ENCODE peak calls at places on chromosome 19, in four cellular contexts. T is fibroblast of the aortic adventitia, E is stomach, Y is tibial artery. Q is an unnamed sample.

GRCh38 chr19:1481224-1481892 is 2.3 kb upstream of the C19orf25 start:
- DNase-seq in T (no peak), E (no peak), Y (no peak), Q (peak)

GRCh38 chr19:53868892-53869804 is 1.5 kb downstream of the MYADM start:
- DNase-seq in T (peak), Y (peak), E (peak), Q (peak)

GRCh38 chr19:49983645-49984229 is 22.8 kb upstream of the SIGLEC11 start:
- DNase-seq in Y (peak), E (peak), T (peak), Q (peak)

GRCh38 chr19:40229484-40229883 is 3.0 kb upstream of the CCNP start:
- DNase-seq in E (no peak), T (peak), Y (no peak), Q (no peak)

GRCh38 chr19:35518313-35518712 is 4.9 kb upstream of the DMKN start:
- DNase-seq in E (no peak), T (peak), Y (no peak), Q (no peak)

GRCh38 chr19:2636897-2637683 is 65.4 kb downstream of the GNG7 start:
- DNase-seq in Y (no peak), E (peak), T (peak), Q (peak)

GRCh38 chr19:24052811-24053210 is 34.2 kb upstream of the ZNF254 start:
- DNase-seq in E (no peak), Y (no peak), T (no peak), Q (no peak)

GRCh38 chr19:46478356-46478986 is 7.1 kb upstream of the PNMA8A start:
- DNase-seq in E (no peak), Y (no peak), T (peak), Q (no peak)

GRCh38 chr19:55467236-55468053 is 2.9 kb upstream of the C19orf85 start:
- DNase-seq in E (peak), Y (peak), T (peak), Q (peak)

GRCh38 chr19:5926641-5927438 is 12.8 kb downstream of the CAPS start:
- DNase-seq in T (peak), Y (peak), E (no peak), Q (no peak)

GRCh38 chr19:55383789-55384575 is at the start of gene TMEM238:
- DNase-seq in Y (no peak), E (peak), T (peak), Q (peak)

GRCh38 chr19:3285647-3286176 is 61.3 kb downstream of the CELF5 start:
- DNase-seq in E (no peak), Y (no peak), T (no peak), Q (peak)

GRCh38 chr19:58350001-58350801 is 3.1 kb downstream of the A1BG start:
- DNase-seq in T (peak), Y (no peak), E (no peak), Q (no peak)

GRCh38 chr19:10087296-10088061 is 1.4 kb downstream of the SHFL start:
- DNase-seq in T (no peak), E (no peak), Y (no peak), Q (no peak)

GRCh38 chr19:6528544-6529121 is 2.2 kb upstream of the TNFSF9 start:
- DNase-seq in T (peak), Y (peak), E (no peak), Q (no peak)

GRCh38 chr19:53132231-53132991 is at the start of gene ZNF415:
- DNase-seq in T (peak), Y (peak), E (peak), Q (peak)

GRCh38 chr19:51293571-51294210 is 17.8 kb upstream of the IGLON5 start:
- DNase-seq in E (no peak), T (no peak), Y (no peak), Q (no peak)

GRCh38 chr19:53076984-53077383 is 26.2 kb downstream of the ZNF160 start:
- DNase-seq in Y (no peak), E (no peak), T (peak), Q (no peak)

GRCh38 chr19:33208371-33208770 is 14.2 kb downstream of the LRP3 start:
- DNase-seq in T (no peak), Y (no peak), E (no peak), Q (no peak)

GRCh38 chr19:8575467-8575997 is 1.7 kb downstream of the MYO1F start:
- DNase-seq in Y (no peak), T (peak), E (no peak), Q (no peak)

GRCh38 chr19:58586131-58586765 is 13.1 kb upstream of the MZF1 start:
- DNase-seq in E (no peak), T (no peak), Y (no peak), Q (no peak)

GRCh38 chr19:35004517-35005255 is 4.6 kb downstream of the GRAMD1A start:
- DNase-seq in Y (no peak), T (no peak), E (no peak), Q (no peak)

GRCh38 chr19:50377051-50377441 is 789 bp downstream of the NR1H2 start:
- DNase-seq in T (no peak), Y (no peak), E (peak), Q (peak)

GRCh38 chr19:35307990-35308389 is 16.0 kb downstream of the MAG start:
- DNase-seq in E (no peak), Y (no peak), T (no peak), Q (no peak)

GRCh38 chr19:45171211-45171623 is 6.8 kb downstream of the TRAPPC6A start:
- DNase-seq in T (no peak), E (no peak), Y (no peak), Q (no peak)

GRCh38 chr19:46951236-46951986 is 68.2 kb upstream of the NPAS1 start:
- DNase-seq in T (peak), Y (no peak), E (no peak), Q (no peak)

GRCh38 chr19:7627166-7627565 is 2.2 kb downstream of the XAB2 start:
- DNase-seq in E (no peak), Y (no peak), T (no peak), Q (no peak)

GRCh38 chr19:27986299-27986698 is 1226.7 kb downstream of the UQCRFS1 start:
- DNase-seq in Y (no peak), T (no peak), E (no peak), Q (no peak)

GRCh38 chr19:4456843-4457653 is 546 bp downstream of the UBXN6 start:
- DNase-seq in E (peak), Y (no peak), T (peak), Q (peak)

GRCh38 chr19:47447470-47448359 is 24.0 kb downstream of the SLC8A2 start:
- DNase-seq in E (peak), Y (no peak), T (peak), Q (no peak)

GRCh38 chr19:29084266-29084665 is 128.7 kb downstream of the UQCRFS1 start:
- DNase-seq in Y (no peak), E (no peak), T (peak), Q (no peak)

GRCh38 chr19:29086646-29087045 is 126.3 kb downstream of the UQCRFS1 start:
- DNase-seq in E (no peak), Y (no peak), T (no peak), Q (no peak)

DNA sequence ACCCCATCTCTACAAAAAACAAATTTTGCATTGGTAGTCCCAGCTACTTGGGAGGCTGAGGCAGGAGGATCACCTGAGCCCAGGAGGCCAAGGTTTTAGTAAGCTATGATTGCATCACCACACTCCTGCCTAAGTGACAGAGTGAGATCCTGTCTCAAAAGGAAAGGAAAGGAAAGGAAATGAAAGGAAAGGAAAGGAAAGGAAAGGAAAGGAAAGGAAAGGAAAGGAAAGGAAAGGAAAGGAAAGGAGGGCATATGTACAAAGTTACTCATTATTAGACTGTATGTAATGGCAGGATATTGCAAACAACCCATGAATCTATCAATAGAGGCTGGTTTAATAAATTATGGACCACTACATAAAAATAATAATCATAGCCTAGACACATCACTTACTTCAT is 40.8 kb upstream of the CACNA1A start:
- DNase-seq in E (no peak), Y (no peak), T (no peak), Q (no peak)
- TF ChIP-seq CTCF in E (no peak), Y (no peak), T (no peak), Q (no peak)

GRCh38 chr19:36973844-36974195 is 57.7 kb downstream of the ZNF568 start:
- DNase-seq in Y (no peak), E (no peak), T (no peak), Q (peak)

GRCh38 chr19:36972594-36972993 is 56.5 kb downstream of the ZNF568 start:
- DNase-seq in E (no peak), T (no peak), Y (no peak), Q (no peak)

DNA sequence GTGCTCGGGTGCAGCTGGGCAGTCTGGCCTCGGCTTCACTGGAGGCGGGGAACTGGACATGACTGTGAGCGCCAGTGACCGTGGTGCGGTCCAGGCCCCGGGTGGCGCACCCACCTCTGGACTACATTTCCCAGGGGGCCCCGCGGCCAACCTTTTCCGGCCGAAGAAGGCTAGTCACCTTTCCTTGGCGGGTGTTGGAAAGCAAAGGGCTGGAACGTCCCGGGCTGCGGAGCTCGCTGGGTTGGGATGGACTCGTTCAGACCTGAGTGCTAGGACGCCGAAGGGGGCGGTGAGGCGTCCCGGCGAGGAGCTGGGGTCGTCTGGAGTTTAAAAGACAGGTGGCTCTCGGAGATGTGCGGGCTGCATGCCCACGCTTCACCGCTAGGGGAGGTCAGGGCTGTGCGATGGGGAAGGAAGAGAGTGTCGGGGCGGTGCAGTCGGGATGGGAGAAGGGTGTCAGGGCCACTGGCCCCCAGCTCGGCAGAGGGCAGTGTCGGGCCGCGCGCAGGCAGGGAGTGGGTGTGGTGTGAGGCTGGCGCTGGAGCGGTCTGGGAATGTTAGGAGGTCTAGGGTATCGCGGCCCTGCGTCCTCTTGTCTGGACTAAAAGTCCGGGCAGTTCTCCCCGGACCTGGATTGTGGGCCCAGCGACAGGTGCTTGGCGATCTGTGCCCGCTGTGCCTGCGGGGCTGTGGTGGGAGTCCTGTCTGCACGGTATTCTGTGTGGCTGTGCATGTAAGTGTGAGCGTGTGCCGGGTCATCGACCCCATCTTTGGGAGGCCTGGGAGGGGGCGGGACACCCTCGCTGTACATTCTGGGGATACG is 57.1 kb downstream of the ZNF568 start:
- DNase-seq in E (peak), Y (peak), T (peak), Q (peak)
- TF ChIP-seq CTCF in E (peak), Y (peak), T (peak), Q (peak)

DNA sequence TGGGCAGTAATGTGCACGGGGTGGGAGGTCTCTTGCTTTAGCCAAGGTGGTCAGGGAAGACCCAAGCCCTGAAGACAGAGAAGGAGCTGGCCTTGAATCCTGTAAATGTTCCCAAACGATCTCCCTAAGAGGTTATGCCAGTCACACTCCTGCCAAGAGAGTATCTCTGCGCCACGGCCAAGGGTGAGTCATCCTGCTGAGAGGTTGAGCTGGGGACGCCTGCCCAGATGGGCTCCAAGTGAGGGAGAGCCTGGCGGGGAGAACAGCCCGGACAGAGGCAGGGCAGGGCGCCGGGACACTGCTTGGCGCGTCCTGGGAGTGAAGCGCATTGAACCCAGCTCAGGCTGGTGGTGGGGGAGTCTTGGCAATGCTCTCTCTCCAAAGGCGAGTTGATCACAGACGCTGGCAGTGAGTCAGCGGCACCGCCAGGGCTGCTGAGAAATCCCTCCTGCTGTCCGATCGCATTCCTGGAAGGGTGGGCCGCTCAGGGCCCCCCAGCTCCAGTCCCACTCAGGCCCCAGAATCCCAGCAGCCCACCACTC is 16.4 kb downstream of the SULT2B1 start:
- DNase-seq in E (peak), Y (peak), T (peak), Q (no peak)
- TF ChIP-seq CTCF in E (no peak), Y (no peak), T (no peak), Q (no peak)

GRCh38 chr19:42360787-42361544 is 29.1 kb downstream of the CNFN start:
- DNase-seq in T (peak), E (no peak), Y (no peak), Q (no peak)
- TF ChIP-seq CTCF in T (no peak), E (no peak), Y (no peak), Q (no peak)

DNA sequence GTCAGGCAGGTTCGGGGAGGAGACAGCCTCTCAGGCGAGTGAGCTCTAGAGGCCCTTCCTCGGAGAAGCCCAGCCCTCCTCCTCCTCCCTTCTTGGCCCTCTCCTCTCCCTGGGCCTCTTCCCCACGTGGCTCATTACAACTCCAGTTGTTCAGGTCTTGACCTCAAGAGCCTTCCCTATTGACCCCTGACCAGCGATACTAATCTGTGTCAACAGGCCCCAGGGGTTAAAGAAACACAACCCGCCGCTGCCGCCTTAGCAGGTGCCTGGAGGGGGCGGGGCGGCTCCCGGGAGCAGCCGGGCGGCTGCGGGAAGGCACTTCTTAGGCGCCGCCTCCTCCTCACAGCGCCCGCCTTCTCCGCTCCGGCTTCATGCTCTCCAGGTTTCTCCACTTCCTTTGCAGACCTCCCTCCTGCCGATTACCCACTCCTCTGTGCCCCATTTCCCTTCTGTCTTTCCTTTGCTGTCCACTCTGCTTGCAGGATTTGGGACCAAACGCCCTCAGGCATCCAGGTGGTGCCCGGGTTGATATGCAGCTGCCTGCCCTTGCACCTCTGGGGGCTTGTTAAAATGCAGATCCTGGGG is 51.0 kb downstream of the LYL1 start:
- DNase-seq in Y (no peak), T (no peak), E (peak), Q (no peak)
- TF ChIP-seq CTCF in Y (no peak), T (no peak), E (no peak), Q (no peak)

GRCh38 chr19:41428481-41428859 is 1.3 kb upstream of the B3GNT8 start:
- DNase-seq in E (no peak), Y (no peak), T (no peak), Q (no peak)

GRCh38 chr19:41433171-41433570 is 6.0 kb upstream of the B3GNT8 start:
- DNase-seq in T (no peak), E (no peak), Y (no peak), Q (no peak)

GRCh38 chr19:41434450-41434849 is 5.3 kb downstream of the DMAC2 start:
- DNase-seq in Y (no peak), E (no peak), T (no peak), Q (no peak)

GRCh38 chr19:41430907-41431306 is 3.7 kb upstream of the B3GNT8 start:
- DNase-seq in Y (no peak), E (no peak), T (no peak), Q (no peak)

DNA sequence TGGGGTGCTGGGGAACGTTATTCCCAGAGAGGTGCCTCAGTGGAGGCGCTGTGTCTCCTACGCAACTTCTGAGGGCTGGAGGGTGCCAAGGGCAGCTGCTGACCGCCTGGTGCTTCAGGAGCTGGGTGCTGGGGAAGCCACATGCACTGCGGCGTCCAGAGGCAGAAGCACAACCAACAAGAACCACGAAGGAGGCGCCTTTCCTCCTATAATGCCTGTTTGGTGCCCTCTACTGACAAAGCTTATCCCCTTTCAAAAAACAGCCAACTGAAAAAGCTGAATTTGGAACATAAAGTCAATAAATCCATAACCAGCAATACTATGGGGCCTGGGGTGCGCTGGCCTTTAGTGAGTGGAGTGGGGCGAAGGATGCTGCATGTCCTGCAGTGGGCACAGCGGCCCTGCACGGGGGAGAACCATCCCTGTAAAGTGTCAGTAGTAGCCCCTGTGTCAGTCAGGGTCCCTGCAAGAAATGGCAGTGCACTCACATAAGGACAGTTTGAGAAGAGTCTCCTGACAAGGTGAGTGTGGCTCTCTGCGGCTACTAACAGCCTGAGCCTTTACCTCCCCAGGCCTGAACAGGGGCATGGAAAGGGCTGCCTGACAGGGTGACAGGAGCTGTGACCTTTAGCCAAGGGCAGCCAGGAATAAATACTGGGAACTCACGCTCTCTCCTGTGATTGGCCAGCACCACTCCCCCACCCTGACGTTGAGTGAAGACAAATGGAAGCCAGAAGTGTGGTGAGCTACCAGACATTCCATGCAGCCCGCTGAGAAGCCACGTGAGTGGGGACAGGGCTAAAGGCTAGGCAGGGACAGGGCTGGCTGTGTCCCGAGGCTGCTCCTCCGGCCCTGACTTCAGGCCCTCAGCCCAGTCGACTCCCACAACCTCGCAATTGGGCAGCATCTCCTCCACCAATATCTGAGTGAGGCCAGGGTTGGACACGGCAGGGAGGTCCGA is 4.5 kb upstream of the B3GNT8 start:
- DNase-seq in T (peak), E (no peak), Y (no peak), Q (peak)
- TF ChIP-seq CTCF in T (peak), E (no peak), Y (no peak), Q (peak)

GRCh38 chr19:18833141-18833476 is 1.4 kb downstream of the UPF1 start:
- DNase-seq in Y (no peak), T (no peak), E (no peak), Q (no peak)

GRCh38 chr19:18830488-18830887 is 1.3 kb upstream of the UPF1 start:
- DNase-seq in E (no peak), Y (no peak), T (no peak), Q (no peak)

GRCh38 chr19:18833849-18834643 is 2.3 kb downstream of the UPF1 start:
- DNase-seq in Y (no peak), T (no peak), E (no peak), Q (peak)

GRCh38 chr19:18831524-18832330 is at the start of gene UPF1:
- DNase-seq in E (peak), Y (peak), T (peak), Q (peak)

GRCh38 chr19:18832331-18833140 is 777 bp downstream of the UPF1 start:
- DNase-seq in Y (no peak), T (no peak), E (no peak), Q (peak)
- TF ChIP-seq CTCF in Y (no peak), T (peak), E (no peak), Q (peak)

DNA sequence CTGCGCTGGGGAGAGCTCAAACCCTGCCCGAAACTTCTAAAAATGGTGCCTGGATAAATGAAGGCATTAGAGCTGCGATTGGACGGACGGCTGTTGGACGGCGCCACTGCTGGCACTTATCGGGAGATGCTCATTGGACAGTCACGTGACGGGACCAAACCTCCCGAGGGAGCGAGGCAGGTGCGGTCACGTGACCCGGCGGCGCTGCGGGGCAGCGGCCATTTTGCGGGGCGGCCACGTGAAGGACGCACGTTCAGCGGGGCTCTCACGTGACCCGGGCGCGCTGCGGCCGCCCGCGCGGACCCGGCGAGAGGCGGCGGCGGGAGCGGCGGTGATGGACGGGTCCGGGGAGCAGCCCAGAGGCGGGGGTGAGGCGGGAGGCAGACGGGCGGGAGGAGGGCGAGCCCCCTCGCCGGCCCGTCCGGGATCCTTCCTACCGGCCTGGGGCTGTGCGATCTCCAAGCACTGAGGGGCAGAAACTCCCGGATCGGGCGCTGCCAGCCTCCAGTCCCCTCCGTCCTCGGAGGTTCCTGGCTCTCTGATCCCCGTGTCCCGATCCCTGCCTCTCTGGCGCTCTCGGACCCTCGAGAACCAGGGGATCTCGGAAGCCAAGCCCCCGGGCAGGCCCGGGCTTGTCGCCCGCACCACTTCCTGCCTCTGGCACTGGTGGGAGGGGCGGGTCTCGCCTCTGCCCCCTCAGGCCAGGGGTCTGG is at the start of gene BAX:
- DNase-seq in T (peak), Y (peak), E (peak), Q (peak)
- TF ChIP-seq CTCF in T (no peak), Y (peak), E (no peak), Q (no peak)

Q was measured in GM13977.